ENCODE peak calls at places on chromosomes 12 and 14, in six cellular contexts. T is activated naive CD4-positive, alpha-beta T cell; K is hepatic stellate cell; D is SW 1271; J is sciatic nerve; Y is LHCN-M2. O is an unnamed sample.

GRCh38 chr12:52521175-52521574 is 981 bp upstream of the KRT5 start:
- DNase-seq in T (no peak), K (no peak), D (no peak), J (peak), Y (peak), O (no peak)

GRCh38 chr14:102768223-102769048 is 8.8 kb upstream of the TRAF3 start:
- DNase-seq in T (no peak), K (no peak), D (no peak), J (no peak), Y (no peak), O (peak)

GRCh38 chr14:59869381-59870255 is 958 bp downstream of the RTN1 start:
- DNase-seq in T (no peak), K (peak), D (no peak), J (no peak), Y (no peak), O (peak)

GRCh38 chr14:100864206-100864605 is 38.3 kb downstream of the MEG3 start:
- DNase-seq in T (no peak), K (no peak), D (no peak), J (peak), Y (no peak), O (peak)

GRCh38 chr12:132095520-132096409 is 48.4 kb downstream of the DDX51 start:
- DNase-seq in T (no peak), K (no peak), D (no peak), J (no peak), Y (no peak), O (no peak)

GRCh38 chr14:94025720-94026119 is 420 bp upstream of the OTUB2 start:
- DNase-seq in T (no peak), K (no peak), D (no peak), J (no peak), Y (no peak), O (no peak)

GRCh38 chr14:80629606-80630005 is 311.9 kb downstream of the CEP128 start:
- DNase-seq in T (no peak), K (no peak), D (no peak), J (no peak), Y (peak), O (no peak)

GRCh38 chr14:20820063-20820904 is 17.6 kb upstream of the RNASE1 start:
- DNase-seq in T (no peak), K (no peak), D (no peak), J (no peak), Y (no peak), O (no peak)

GRCh38 chr14:77264466-77265186 is 6.4 kb downstream of the NGB start:
- DNase-seq in T (no peak), K (no peak), D (no peak), J (no peak), Y (no peak), O (no peak)

GRCh38 chr14:104087981-104088850 is 2.7 kb downstream of the ASPG start:
- DNase-seq in T (no peak), K (no peak), D (no peak), J (peak), Y (no peak), O (no peak)

GRCh38 chr14:21317433-21317832 is 37.5 kb downstream of the RPGRIP1 start:
- DNase-seq in T (no peak), K (no peak), D (no peak), J (no peak), Y (no peak), O (no peak)

GRCh38 chr12:33649992-33650391 is 210.4 kb upstream of the SYT10 start:
- DNase-seq in T (no peak), K (no peak), D (no peak), J (no peak), Y (peak), O (no peak)

GRCh38 chr14:64705406-64706118 is 1.3 kb downstream of the PLEKHG3 start:
- DNase-seq in T (no peak), K (peak), D (no peak), J (no peak), Y (no peak), O (no peak)

GRCh38 chr14:39673141-39674133 is 241.2 kb upstream of the FBXO33 start:
- DNase-seq in T (no peak), K (no peak), D (no peak), J (no peak), Y (no peak), O (no peak)

GRCh38 chr12:62308201-62308600 is 48.0 kb downstream of the USP15 start:
- DNase-seq in T (no peak), K (no peak), D (no peak), J (no peak), Y (no peak), O (no peak)

GRCh38 chr14:100654814-100655795 is 67.9 kb upstream of the BEGAIN start:
- DNase-seq in T (peak), K (no peak), D (no peak), J (no peak), Y (no peak), O (peak)

GRCh38 chr14:74622257-74622656 is 10.2 kb upstream of the LTBP2 start:
- DNase-seq in T (no peak), K (no peak), D (no peak), J (no peak), Y (no peak), O (no peak)

GRCh38 chr12:49962861-49963765 is 1.4 kb downstream of the AQP5 start:
- DNase-seq in T (no peak), K (no peak), D (no peak), J (peak), Y (peak), O (peak)

GRCh38 chr12:77407951-77408350 is 342.6 kb upstream of the E2F7 start:
- DNase-seq in T (no peak), K (no peak), D (no peak), J (no peak), Y (no peak), O (no peak)

GRCh38 chr12:78490841-78491240 is 373.7 kb upstream of the SYT1 start:
- DNase-seq in T (no peak), K (no peak), D (no peak), J (no peak), Y (no peak), O (no peak)

GRCh38 chr12:101695698-101696097 is 1.7 kb upstream of the CHPT1 start:
- DNase-seq in T (no peak), K (no peak), D (no peak), J (no peak), Y (peak), O (no peak)

GRCh38 chr12:33706927-33707326 is 267.3 kb upstream of the SYT10 start:
- DNase-seq in T (no peak), K (no peak), D (no peak), J (no peak), Y (no peak), O (no peak)